ENCODE peak calls at places on chromosomes 16 and 17, in seven cellular contexts. F is K562, Y is SK-N-SH, E is HCT116, T is GM12878, X is HepG2, S is H1. J is an unnamed sample.

GRCh38 chr17:63940584-63940983 is 8.5 kb upstream of the CD79B start:
- DNase-seq in F (no peak), Y (no peak), E (no peak), T (no peak), X (no peak), S (no peak), J (no peak)

GRCh38 chr17:602436-602835 is 112.2 kb downstream of the VPS53 start:
- DNase-seq in F (no peak), Y (no peak), E (no peak), T (no peak), X (no peak), S (no peak), J (no peak)

GRCh38 chr16:89116341-89117238 is 22.9 kb downstream of the ACSF3 start:
- DNase-seq in F (no peak), Y (no peak), E (no peak), T (no peak), X (no peak), S (no peak), J (no peak)

GRCh38 chr17:32807577-32807976 is 69.3 kb downstream of the MYO1D start:
- DNase-seq in F (no peak), Y (no peak), E (no peak), T (no peak), X (peak; percentile 10), S (no peak), J (no peak)

GRCh38 chr17:80219777-80220708 is at the start of the genes SGSH and SLC26A11:
- DNase-seq in F (peak; percentile 97), Y (peak; percentile 100), E (peak; percentile 13), T (no peak), X (peak; percentile 59), S (no peak), J (peak; percentile 80)

GRCh38 chr17:63946440-63947363 is 14.6 kb upstream of the CD79B start:
- DNase-seq in F (peak; percentile 91), Y (peak; percentile 91), E (peak; percentile 22), T (no peak), X (peak; percentile 48), S (no peak), J (peak; percentile 41)

GRCh38 chr16:79949417-79949816 is 348.9 kb upstream of the MAF start:
- DNase-seq in F (no peak), Y (no peak), E (no peak), T (no peak), X (no peak), S (no peak), J (no peak)

GRCh38 chr17:67520916-67521772 is 144.1 kb downstream of the PITPNC1 start:
- DNase-seq in F (no peak), Y (no peak), E (no peak), T (no peak), X (no peak), S (no peak), J (no peak)

GRCh38 chr17:79465011-79466006 is 145.5 kb downstream of the RBFOX3 start:
- DNase-seq in F (no peak), Y (peak; percentile 61), E (no peak), T (no peak), X (no peak), S (no peak), J (no peak)

GRCh38 chr17:61848896-61849295 is 14.4 kb downstream of the BRIP1 start:
- DNase-seq in F (no peak), Y (no peak), E (no peak), T (no peak), X (no peak), S (no peak), J (no peak)

GRCh38 chr16:89005201-89006035 is 28.4 kb upstream of the CBFA2T3 start:
- DNase-seq in F (no peak), Y (no peak), E (no peak), T (no peak), X (no peak), S (no peak), J (no peak)

GRCh38 chr16:56264609-56264972 is 73.3 kb downstream of the GNAO1 start:
- DNase-seq in F (no peak), Y (no peak), E (no peak), T (no peak), X (no peak), S (no peak), J (no peak)

GRCh38 chr17:29138184-29138955 is 41.8 kb downstream of the MYO18A start:
- DNase-seq in F (no peak), Y (no peak), E (no peak), T (no peak), X (no peak), S (no peak), J (no peak)

GRCh38 chr16:86786338-86786737 is 208.0 kb downstream of the FOXL1 start:
- DNase-seq in F (no peak), Y (no peak), E (no peak), T (no peak), X (no peak), S (no peak), J (no peak)

GRCh38 chr16:12186774-12187335 is 210.3 kb downstream of the SNX29 start:
- DNase-seq in F (no peak), Y (no peak), E (no peak), T (no peak), X (no peak), S (no peak), J (no peak)

GRCh38 chr17:71251276-71251675 is 869.5 kb upstream of the SOX9 start:
- DNase-seq in F (no peak), Y (no peak), E (no peak), T (no peak), X (no peak), S (no peak), J (no peak)

GRCh38 chr17:54544239-54544638 is 356.4 kb upstream of the TOM1L1 start:
- DNase-seq in F (no peak), Y (peak; percentile 8), E (no peak), T (no peak), X (no peak), S (peak; percentile 19), J (no peak)

GRCh38 chr16:4696172-4696904 is 3.0 kb downstream of the NUDT16L1 start:
- DNase-seq in F (no peak), Y (peak; percentile 26), E (no peak), T (no peak), X (no peak), S (no peak), J (no peak)

GRCh38 chr17:65743313-65743665 is 181.8 kb upstream of the AXIN2 start:
- DNase-seq in F (no peak), Y (no peak), E (no peak), T (no peak), X (no peak), S (no peak), J (no peak)

GRCh38 chr16:11636172-11636721 is 32.0 kb upstream of the SNN start:
- DNase-seq in F (no peak), Y (no peak), E (no peak), T (no peak), X (peak; percentile 56), S (peak; percentile 72), J (no peak)

GRCh38 chr17:32903774-32904673 is 23.9 kb upstream of the TMEM98 start:
- DNase-seq in F (no peak), Y (no peak), E (no peak), T (no peak), X (no peak), S (no peak), J (no peak)

GRCh38 chr17:63488851-63489250 is 12.0 kb downstream of the ACE start:
- DNase-seq in F (no peak), Y (peak; percentile 30), E (no peak), T (no peak), X (no peak), S (no peak), J (no peak)

GRCh38 chr16:17258848-17259713 is 211.7 kb downstream of the XYLT1 start:
- DNase-seq in F (peak; percentile 41), Y (no peak), E (no peak), T (peak; percentile 79), X (no peak), S (no peak), J (no peak)

GRCh38 chr17:353213-353837 is 718 bp upstream of the RPH3AL start:
- DNase-seq in F (no peak), Y (no peak), E (no peak), T (no peak), X (no peak), S (no peak), J (no peak)

GRCh38 chr16:88763502-88764053 is 21.4 kb downstream of the PIEZO1 start:
- DNase-seq in F (no peak), Y (no peak), E (no peak), T (no peak), X (peak; percentile 97), S (no peak), J (peak; percentile 94)

GRCh38 chr17:3843935-3844516 is 2.0 kb downstream of the NCBP3 start:
- DNase-seq in F (peak; percentile 20), Y (peak; percentile 49), E (peak; percentile 56), T (no peak), X (peak; percentile 59), S (no peak), J (peak; percentile 68)

DNA sequence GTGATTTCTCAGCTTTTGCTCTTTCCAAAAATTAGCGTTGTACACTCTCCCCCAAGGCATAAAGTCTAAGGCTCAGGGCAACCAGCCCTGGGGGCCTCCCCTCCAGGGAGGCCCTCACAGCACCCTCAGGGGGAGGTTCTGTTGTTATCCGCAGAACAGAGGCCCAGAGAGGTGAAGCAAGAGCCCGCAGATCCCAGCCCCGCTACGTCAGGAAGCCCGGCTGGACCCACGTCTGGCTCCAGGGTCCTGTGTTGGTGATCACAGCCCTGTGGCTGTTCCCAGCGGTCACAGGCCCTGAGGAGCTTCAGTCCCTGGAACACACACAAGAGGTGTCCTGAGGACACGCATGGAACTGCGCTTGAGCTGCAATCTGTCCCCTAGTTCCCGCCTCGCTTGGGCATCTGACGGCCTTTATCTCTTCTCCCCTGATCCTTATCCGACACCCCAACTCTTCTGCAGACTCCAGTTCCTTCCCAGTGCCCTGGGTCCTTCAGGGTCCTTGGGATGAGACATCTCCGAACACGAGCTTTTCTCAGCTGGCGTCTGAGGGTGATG is 1.1 kb upstream of the ZG16B start:
- DNase-seq in F (no peak), Y (no peak), E (no peak), T (no peak), X (no peak), S (no peak), J (no peak)
- TF ChIP-seq JUND in F (no peak), Y (no peak), E (no peak), T (no peak), X (no peak), S (no peak), J (no peak)

GRCh38 chr17:81396722-81397313 is 1.6 kb downstream of the BAHCC1 start:
- DNase-seq in F (no peak), Y (peak; percentile 67), E (no peak), T (no peak), X (no peak), S (no peak), J (peak; percentile 84)
- TF ChIP-seq JUND in F (no peak), Y (no peak), E (no peak), T (no peak), X (no peak), S (no peak), J (no peak)

DNA sequence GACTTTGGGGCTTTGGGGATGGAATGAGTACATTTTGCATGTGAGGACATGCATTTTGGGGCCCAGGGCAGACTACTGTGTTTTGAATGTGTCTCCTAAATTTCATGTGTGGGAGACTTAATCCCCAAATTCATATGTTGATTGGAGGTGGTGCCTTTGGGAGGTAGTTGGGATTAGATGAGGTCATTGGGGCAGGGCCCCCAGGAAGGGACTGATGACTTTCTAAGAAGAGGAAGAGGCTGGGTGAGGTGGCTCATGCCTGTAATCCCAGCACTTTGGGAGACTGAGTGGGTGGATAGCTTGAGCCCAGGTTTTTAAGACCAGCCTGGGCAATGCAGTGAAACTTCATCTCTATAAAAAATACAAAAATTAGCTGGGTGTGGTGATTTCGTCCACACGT is 42.8 kb upstream of the RAI1 start:
- DNase-seq in F (no peak), Y (no peak), E (no peak), T (no peak), X (no peak), S (no peak), J (no peak)
- TF ChIP-seq JUND in F (no peak), Y (no peak), E (no peak), T (no peak), X (no peak), S (no peak), J (no peak)

GRCh38 chr16:68149596-68149995 is 64.4 kb downstream of the NFATC3 start:
- DNase-seq in F (no peak), Y (no peak), E (no peak), T (no peak), X (no peak), S (no peak), J (no peak)
- TF ChIP-seq JUND in F (no peak), Y (no peak), E (no peak), T (no peak), X (no peak), S (no peak), J (no peak)

J was measured in T47D.